ENCODE peak calls at places on chromosomes 6 and 20, in six cellular contexts. C is transverse colon, J is thyroid gland, T is heart left ventricle, R is ovary, Y is IMR-90. K is an unnamed sample.

GRCh38 chr20:7742479-7742878 is 197.8 kb downstream of the HAO1 start:
- DNase-seq in C (no peak), J (no peak), T (no peak), R (no peak), Y (peak; percentile 64), K (no peak)

GRCh38 chr6:131958095-131958494 is 6.9 kb upstream of the CCN2 start:
- DNase-seq in C (no peak), J (no peak), T (no peak), R (no peak), Y (no peak), K (no peak)

GRCh38 chr6:52574709-52575489 is 2.0 kb downstream of the TRAM2 start:
- DNase-seq in C (peak; percentile 78), J (no peak), T (peak; percentile 37), R (no peak), Y (no peak), K (peak; percentile 78)

GRCh38 chr20:57256908-57257307 is 9.5 kb downstream of the BMP7 start:
- DNase-seq in C (no peak), J (no peak), T (no peak), R (no peak), Y (no peak), K (no peak)

GRCh38 chr6:15250440-15251168 is 4.7 kb downstream of the JARID2 start:
- DNase-seq in C (no peak), J (no peak), T (no peak), R (no peak), Y (no peak), K (no peak)

GRCh38 chr6:8860671-8861070 is 425.3 kb upstream of the SLC35B3 start:
- DNase-seq in C (no peak), J (no peak), T (no peak), R (no peak), Y (no peak), K (no peak)

GRCh38 chr6:163897030-163897429 is 482.5 kb downstream of the QKI start:
- DNase-seq in C (no peak), J (no peak), T (no peak), R (no peak), Y (peak; percentile 50), K (no peak)

GRCh38 chr6:134402372-134402984 is 84.6 kb upstream of the SGK1 start:
- DNase-seq in C (no peak), J (no peak), T (no peak), R (no peak), Y (no peak), K (peak; percentile 15)

GRCh38 chr6:123898669-123899068 is 95.0 kb downstream of the NKAIN2 start:
- DNase-seq in C (no peak), J (no peak), T (no peak), R (no peak), Y (no peak), K (no peak)

GRCh38 chr6:43328528-43328927 is 19.9 kb upstream of the CRIP3 start:
- DNase-seq in C (no peak), J (no peak), T (peak; percentile 53), R (no peak), Y (no peak), K (no peak)

GRCh38 chr20:33165416-33166055 is 2.4 kb upstream of the BPIFA2 start:
- DNase-seq in C (no peak), J (no peak), T (no peak), R (no peak), Y (no peak), K (no peak)

GRCh38 chr6:154878866-154879491 is 116.1 kb upstream of the TIAM2 start:
- DNase-seq in C (no peak), J (peak; percentile 37), T (no peak), R (no peak), Y (peak; percentile 69), K (no peak)

GRCh38 chr6:25138024-25138696 is 141.0 kb upstream of the CARMIL1 start:
- DNase-seq in C (peak; percentile 70), J (no peak), T (peak; percentile 77), R (peak; percentile 49), Y (peak; percentile 62), K (peak; percentile 83)
- TF ChIP-seq POLR2A in C (peak; percentile 67), J (no peak), T (no peak), R (peak; percentile 47), Y (no peak), K (peak; percentile 57)

GRCh38 chr20:52083627-52084232 is 107.8 kb downstream of the ZFP64 start:
- DNase-seq in C (peak; percentile 54), J (peak; percentile 76), T (no peak), R (peak; percentile 61), Y (peak; percentile 75), K (peak; percentile 73)
- TF ChIP-seq CTCF in C (peak; percentile 43), J (peak; percentile 72), T (peak; percentile 54), R (peak; percentile 46), Y (peak; percentile 88), K (peak; percentile 64)

DNA sequence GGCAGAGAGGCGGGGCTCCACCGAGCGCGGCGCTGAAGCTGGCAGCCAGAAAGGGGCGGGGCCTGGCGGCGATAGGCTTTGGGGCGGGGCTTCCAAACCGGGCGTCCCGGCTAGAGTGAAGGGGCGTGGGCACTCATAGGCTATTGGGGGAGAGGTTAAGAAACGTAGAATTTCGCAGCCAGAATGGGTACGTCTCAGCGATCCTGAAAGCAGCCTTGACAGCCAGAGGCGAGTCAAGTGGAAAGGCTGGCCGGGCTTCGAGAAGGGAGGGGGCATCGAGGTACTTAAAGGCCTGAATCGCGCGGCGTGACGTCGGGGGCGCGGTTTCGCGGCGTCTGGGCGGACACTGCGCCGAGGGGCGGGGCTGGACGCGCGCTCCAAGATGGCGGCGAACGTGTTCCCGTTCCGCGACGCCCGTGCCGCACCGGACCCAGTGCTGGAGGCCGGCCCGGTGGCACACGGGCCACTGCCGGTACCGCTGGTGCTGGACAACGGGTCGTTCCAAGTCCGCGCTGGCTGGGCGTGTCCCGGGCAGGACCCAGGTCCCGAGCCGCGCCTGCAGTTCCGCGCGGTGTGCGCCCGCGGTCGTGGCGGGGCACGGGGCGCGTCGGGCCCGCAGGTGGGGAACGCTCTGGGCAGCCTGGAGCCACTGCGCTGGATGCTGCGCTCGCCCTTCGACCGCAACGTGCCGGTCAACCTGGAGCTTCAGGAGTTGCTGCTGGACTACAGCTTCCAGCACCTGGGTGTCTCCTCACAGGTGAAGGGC is at the start of gene ACTR5:
- DNase-seq in C (peak; percentile 97), J (peak; percentile 92), T (peak; percentile 93), R (peak; percentile 97), Y (peak; percentile 80), K (peak; percentile 91)
- TF ChIP-seq POLR2A in C (peak; percentile 52), J (peak; percentile 79), T (no peak), R (peak; percentile 36), Y (peak; percentile 27), K (peak; percentile 86)

GRCh38 chr20:20869161-20869560 is 156.7 kb upstream of the RALGAPA2 start:
- DNase-seq in C (no peak), J (no peak), T (no peak), R (no peak), Y (no peak), K (no peak)

GRCh38 chr20:20859510-20859909 is 147.1 kb upstream of the RALGAPA2 start:
- DNase-seq in C (no peak), J (no peak), T (no peak), R (no peak), Y (no peak), K (peak; percentile 13)

GRCh38 chr20:20860078-20860806 is 147.8 kb upstream of the RALGAPA2 start:
- DNase-seq in C (peak; percentile 86), J (peak; percentile 95), T (peak; percentile 83), R (peak; percentile 87), Y (peak; percentile 74), K (peak; percentile 91)

DNA sequence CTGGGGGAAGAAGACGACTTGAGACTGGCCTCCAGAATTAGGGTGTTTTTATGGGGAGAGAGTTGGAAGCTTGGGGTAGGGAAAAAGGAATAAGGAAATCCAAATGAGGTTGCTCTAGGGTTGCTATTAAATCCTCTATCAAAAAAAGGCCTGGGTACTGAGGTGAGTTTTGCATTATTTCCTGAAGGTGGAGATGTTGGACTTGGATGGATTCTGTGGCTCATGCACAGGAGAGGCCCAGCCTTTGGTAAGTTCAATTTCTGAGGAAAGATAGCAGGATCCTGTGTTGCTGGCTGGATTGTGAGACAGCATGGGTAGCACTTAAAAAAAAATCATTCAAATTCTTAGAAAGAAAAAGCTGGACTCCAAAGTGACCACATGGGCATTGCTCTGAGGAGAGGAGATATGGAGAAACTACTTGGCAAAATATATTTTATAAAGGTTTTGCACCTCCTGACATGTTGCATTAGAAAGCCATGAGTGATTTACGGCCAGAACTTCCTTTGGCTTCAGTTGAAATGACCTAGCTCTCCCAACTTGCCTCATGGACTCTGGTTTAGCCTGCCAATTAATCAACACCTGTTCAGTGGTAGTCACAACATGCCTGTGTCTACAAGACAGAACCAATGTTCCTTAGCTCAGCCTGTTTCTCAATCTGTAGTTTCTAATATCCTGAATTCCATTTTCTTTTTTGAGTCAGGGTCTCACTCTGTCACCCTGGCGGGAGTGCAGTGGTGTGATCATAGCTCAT is 152.1 kb upstream of the RALGAPA2 start:
- DNase-seq in C (no peak), J (peak; percentile 37), T (no peak), R (no peak), Y (no peak), K (peak; percentile 51)
- TF ChIP-seq CTCF in C (peak; percentile 12), J (peak; percentile 81), T (no peak), R (no peak), Y (no peak), K (peak; percentile 29)

GRCh38 chr20:46342045-46342378 is 33.7 kb upstream of the CDH22 start:
- DNase-seq in C (no peak), J (no peak), T (no peak), R (no peak), Y (no peak), K (no peak)
- TF ChIP-seq POLR2A in C (no peak), J (no peak), T (no peak), R (no peak), Y (no peak), K (no peak)

DNA sequence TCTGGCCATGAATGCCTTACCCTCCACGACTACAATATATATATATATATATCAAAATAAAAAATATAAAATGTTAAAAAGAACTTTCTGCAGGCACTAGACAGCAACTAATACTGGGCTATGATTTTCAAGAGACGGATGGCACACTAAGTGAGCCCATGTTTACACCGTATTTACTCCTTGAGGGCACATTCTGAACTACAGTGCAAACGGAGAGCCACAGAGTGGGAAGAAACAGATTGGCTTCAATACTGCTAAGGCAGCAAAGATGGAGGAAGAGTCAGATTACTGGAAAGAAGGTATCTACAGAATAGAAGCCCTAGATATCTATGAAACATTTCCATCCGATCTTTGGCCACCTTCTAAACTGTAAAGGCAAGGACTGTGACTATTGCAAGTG is 330.3 kb downstream of the HTR1B start:
- DNase-seq in C (no peak), J (no peak), T (no peak), R (no peak), Y (no peak), K (no peak)
- TF ChIP-seq CTCF in C (no peak), J (no peak), T (no peak), R (no peak), Y (no peak), K (no peak)

GRCh38 chr6:27840572-27840971 is 71.6 kb downstream of the OR2B2 start:
- DNase-seq in C (no peak), J (no peak), T (no peak), R (no peak), Y (no peak), K (no peak)

GRCh38 chr6:27836080-27836782 is 76.0 kb downstream of the OR2B2 start:
- DNase-seq in C (no peak), J (no peak), T (no peak), R (no peak), Y (no peak), K (peak; percentile 25)

GRCh38 chr6:27836783-27837635 is 75.2 kb downstream of the OR2B2 start:
- DNase-seq in C (peak; percentile 72), J (peak; percentile 71), T (peak; percentile 46), R (peak; percentile 64), Y (peak; percentile 87), K (peak; percentile 92)

GRCh38 chr6:27839303-27840081 is 72.7 kb downstream of the OR2B2 start:
- DNase-seq in C (peak; percentile 65), J (peak; percentile 57), T (no peak), R (no peak), Y (peak; percentile 90), K (peak; percentile 65)

GRCh38 chr6:27837636-27838512 is 74.3 kb downstream of the OR2B2 start:
- DNase-seq in C (peak; percentile 87), J (peak; percentile 78), T (peak; percentile 76), R (peak; percentile 88), Y (peak; percentile 100), K (peak; percentile 99)
- TF ChIP-seq POLR2A in C (no peak), J (peak; percentile 95), T (peak; percentile 4), R (peak; percentile 97), Y (peak; percentile 90), K (no peak)